ENCODE peak calls at places on chromosomes 12 and 14, in seven cellular contexts. V is GM23338, A is heart right ventricle, C is right atrium auricular region, J is right cardiac atrium, O is Peyer's patch, Z is ovary. F is an unnamed sample.

GRCh38 chr14:60311417-60311816 is 62.4 kb downstream of the PPM1A start:
- DNase-seq in J (no peak), A (no peak), V (no peak), O (no peak), Z (no peak), C (no peak), F (no peak)

GRCh38 chr12:47776471-47777143 is 3.6 kb downstream of the SLC48A1 start:
- DNase-seq in V (no peak), J (peak), A (no peak), Z (no peak), O (no peak), C (no peak), F (no peak)

GRCh38 chr14:87990687-87991086 is 2.3 kb downstream of the GALC start:
- DNase-seq in Z (no peak), A (no peak), O (no peak), C (no peak), J (no peak), V (no peak), F (no peak)

GRCh38 chr12:401235-402126 is at the start of gene CCDC77:
- DNase-seq in J (peak), Z (peak), O (peak), A (peak), V (peak), C (peak), F (peak)

GRCh38 chr14:106309423-106309822 is 783.0 kb downstream of the TMEM121 start:
- DNase-seq in C (no peak), Z (no peak), J (no peak), V (no peak), O (no peak), A (no peak), F (no peak)

GRCh38 chr12:111440631-111441030 is 34.9 kb downstream of the SH2B3 start:
- DNase-seq in J (no peak), Z (no peak), C (no peak), V (no peak), O (peak), A (no peak), F (no peak)

GRCh38 chr12:15700595-15700994 is 88.6 kb downstream of the EPS8 start:
- DNase-seq in A (peak), Z (no peak), J (no peak), V (no peak), O (no peak), C (no peak), F (peak)

GRCh38 chr14:53890611-53891091 is 66.0 kb downstream of the BMP4 start:
- DNase-seq in A (peak), V (peak), C (no peak), O (no peak), Z (no peak), J (no peak), F (no peak)

GRCh38 chr12:4115570-4115969 is 158.0 kb upstream of the CCND2 start:
- DNase-seq in O (no peak), A (no peak), Z (no peak), C (no peak), V (peak), J (no peak), F (no peak)

GRCh38 chr12:30847259-30847658 is 79.3 kb upstream of the TSPAN11 start:
- DNase-seq in C (no peak), Z (no peak), A (no peak), V (peak), J (no peak), O (no peak), F (peak)

GRCh38 chr14:98994571-98994970 is 277.4 kb downstream of the BCL11B start:
- DNase-seq in O (no peak), A (no peak), C (no peak), Z (no peak), V (no peak), J (no peak), F (no peak)

GRCh38 chr14:72907327-72907826 is 13.5 kb upstream of the DPF3 start:
- DNase-seq in V (no peak), A (peak), O (no peak), Z (no peak), J (no peak), C (no peak), F (no peak)
- H3K27ac ChIP-seq in V (no peak), A (no peak), O (no peak), Z (no peak), J (no peak), C (peak), F (no peak)

GRCh38 chr14:90454041-90455000 is 57.5 kb downstream of the CALM1 start:
- DNase-seq in Z (peak), O (peak), J (peak), A (peak), C (peak), V (peak), F (no peak)

GRCh38 chr14:90455100-90455571 is 58.3 kb downstream of the CALM1 start:
- DNase-seq in C (no peak), A (no peak), V (no peak), Z (no peak), J (no peak), O (no peak), F (no peak)

GRCh38 chr14:90451953-90452352 is 55.1 kb downstream of the CALM1 start:
- DNase-seq in O (no peak), Z (no peak), C (no peak), A (no peak), V (no peak), J (no peak), F (no peak)

GRCh38 chr14:90452366-90452765 is 55.5 kb downstream of the CALM1 start:
- DNase-seq in V (no peak), O (no peak), J (no peak), Z (no peak), C (no peak), A (no peak), F (no peak)

DNA sequence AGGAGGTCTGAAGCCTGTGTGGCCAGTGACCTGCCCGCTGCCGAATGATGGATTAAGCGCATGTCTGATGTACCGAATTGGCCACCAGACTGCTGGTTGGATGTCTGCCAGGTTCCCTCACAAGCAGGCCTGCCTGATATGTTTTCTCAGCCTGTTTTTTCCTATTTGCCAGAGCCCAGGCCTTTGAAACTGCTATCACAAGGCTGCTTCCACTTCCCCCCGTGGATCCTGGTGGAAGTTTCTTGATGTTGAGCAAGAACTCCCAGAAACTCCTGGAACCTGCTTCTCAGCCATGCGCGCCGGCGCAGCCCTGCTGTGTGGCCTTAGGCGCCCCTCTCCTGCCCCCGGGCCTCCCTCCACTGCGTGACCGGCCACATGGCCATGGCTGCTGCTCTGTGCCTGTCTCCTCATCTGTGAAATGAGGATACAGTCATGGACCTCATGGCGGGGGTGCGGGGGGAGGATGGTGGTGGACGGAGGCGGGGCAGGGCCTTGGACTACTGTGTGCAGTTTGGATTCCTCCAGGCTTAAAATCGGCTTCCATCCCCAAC is 56.6 kb downstream of the CALM1 start:
- DNase-seq in A (peak), Z (peak), C (peak), V (no peak), O (no peak), J (peak), F (no peak)
- H3K27ac ChIP-seq in A (no peak), Z (no peak), C (peak), V (peak), O (no peak), J (no peak), F (no peak)

GRCh38 chr12:130875193-130875592 is 3.3 kb downstream of the RAN start:
- DNase-seq in V (no peak), O (no peak), Z (no peak), A (no peak), C (no peak), J (no peak), F (no peak)
- H3K27ac ChIP-seq in V (peak), O (no peak), Z (no peak), A (no peak), C (no peak), J (no peak), F (no peak)

GRCh38 chr12:57460457-57461325 is 1.1 kb downstream of the GLI1 start:
- DNase-seq in J (peak), V (peak), O (no peak), C (no peak), A (no peak), Z (peak), F (no peak)
- H3K27ac ChIP-seq in J (no peak), V (peak), O (peak), C (peak), A (no peak), Z (no peak), F (no peak)

GRCh38 chr12:105427883-105428282 is 97.4 kb downstream of the C12orf75 start:
- DNase-seq in J (no peak), O (no peak), Z (no peak), A (no peak), C (no peak), V (no peak), F (no peak)
- H3K27ac ChIP-seq in J (no peak), O (no peak), Z (no peak), A (no peak), C (no peak), V (no peak), F (peak)

GRCh38 chr12:123365141-123365917 is 682 bp upstream of the SBNO1 start:
- DNase-seq in J (peak), C (peak), O (peak), V (peak), Z (peak), A (peak), F (peak)

GRCh38 chr12:123363743-123364531 is 710 bp downstream of the SBNO1 start:
- DNase-seq in C (no peak), V (peak), J (peak), A (peak), Z (peak), O (peak), F (no peak)

GRCh38 chr12:123364532-123365140 is at the start of gene SBNO1:
- DNase-seq in A (peak), J (peak), O (peak), Z (peak), C (peak), V (peak), F (peak)

GRCh38 chr12:123367511-123367910 is 2.9 kb upstream of the SBNO1 start:
- DNase-seq in Z (peak), V (no peak), O (no peak), C (no peak), J (no peak), A (no peak), F (no peak)

DNA sequence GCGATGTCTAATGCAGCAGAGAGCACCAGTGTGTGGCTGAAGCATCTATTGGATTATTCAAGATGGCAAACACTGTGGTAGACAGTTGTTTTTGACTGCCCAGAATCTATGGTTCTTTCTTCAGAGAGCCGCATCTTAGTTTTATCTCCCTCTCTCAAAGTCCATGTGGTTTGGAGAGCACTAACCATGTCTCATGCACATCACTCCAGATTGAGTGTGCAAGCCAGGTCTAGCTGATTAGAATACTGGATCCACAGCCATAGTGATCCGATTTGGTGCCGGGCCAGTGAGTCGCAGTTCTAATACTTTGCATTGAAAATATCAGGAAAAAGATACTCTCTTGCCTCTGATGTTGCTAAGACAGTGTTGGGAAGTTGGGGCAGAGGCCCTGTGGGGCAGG is 4.6 kb upstream of the SBNO1 start:
- DNase-seq in A (no peak), V (no peak), Z (peak), J (no peak), O (no peak), C (no peak), F (no peak)
- H3K27ac ChIP-seq in A (no peak), V (no peak), Z (no peak), J (no peak), O (no peak), C (no peak), F (no peak)

F was measured in epithelial cell of prostate.